ENCODE peak calls at places on chromosome 7, in six cellular contexts. I is body of pancreas, O is IMR-90, H is ovary, C is uterus, S is right lobe of liver. W is an unnamed sample.

GRCh38 chr7:137443616-137444015 is 100.1 kb upstream of the PTN start:
- DNase-seq in I (no peak), O (peak), H (no peak), C (no peak), S (no peak), W (no peak)

GRCh38 chr7:16604054-16604453 is 41.5 kb downstream of the ANKMY2 start:
- DNase-seq in I (no peak), O (no peak), H (no peak), C (no peak), S (no peak), W (no peak)

GRCh38 chr7:40847921-40848320 is 713.1 kb downstream of the SUGCT start:
- DNase-seq in I (no peak), O (no peak), H (no peak), C (no peak), S (no peak), W (no peak)

GRCh38 chr7:151115121-151115835 is 29.0 kb downstream of the AGAP3 start:
- DNase-seq in I (no peak), O (peak), H (no peak), C (no peak), S (no peak), W (no peak)

GRCh38 chr7:17530741-17531417 is 232.4 kb downstream of the AHR start:
- DNase-seq in I (no peak), O (peak), H (no peak), C (no peak), S (no peak), W (no peak)

GRCh38 chr7:152588350-152588749 is 87.6 kb downstream of the XRCC2 start:
- DNase-seq in I (peak), O (peak), H (no peak), C (no peak), S (no peak), W (peak)

GRCh38 chr7:101166909-101167644 is 1.7 kb upstream of the VGF start:
- DNase-seq in I (no peak), O (peak), H (no peak), C (no peak), S (no peak), W (no peak)

GRCh38 chr7:137937202-137937560 is 64.7 kb downstream of the CREB3L2 start:
- DNase-seq in I (no peak), O (peak), H (no peak), C (no peak), S (no peak), W (no peak)

GRCh38 chr7:123727071-123727837 is 21.5 kb downstream of the WASL start:
- DNase-seq in I (no peak), O (peak), H (no peak), C (no peak), S (no peak), W (no peak)

GRCh38 chr7:36304099-36304425 is 85.6 kb upstream of the ANLN start:
- DNase-seq in I (no peak), O (no peak), H (no peak), C (no peak), S (no peak), W (no peak)

GRCh38 chr7:47771990-47772360 is 176.3 kb downstream of the PKD1L1 start:
- DNase-seq in I (no peak), O (no peak), H (no peak), C (no peak), S (no peak), W (no peak)

GRCh38 chr7:23469150-23469960 is 936 bp downstream of the IGF2BP3 start:
- DNase-seq in I (no peak), O (no peak), H (no peak), C (no peak), S (no peak), W (no peak)

GRCh38 chr7:102073931-102074880 is 212.5 kb upstream of the SH2B2 start:
- DNase-seq in I (no peak), O (peak), H (no peak), C (no peak), S (peak), W (no peak)

GRCh38 chr7:150357277-150357676 is 11.3 kb upstream of the REPIN1 start:
- DNase-seq in I (no peak), O (no peak), H (no peak), C (no peak), S (no peak), W (no peak)

GRCh38 chr7:122352454-122352853 is 47.9 kb upstream of the FEZF1 start:
- DNase-seq in I (no peak), O (no peak), H (no peak), C (no peak), S (no peak), W (no peak)

GRCh38 chr7:157009170-157009777 is 1.2 kb downstream of the MNX1 start:
- DNase-seq in I (peak), O (no peak), H (no peak), C (no peak), S (peak), W (no peak)

GRCh38 chr7:40298421-40298820 is 163.6 kb downstream of the SUGCT start:
- DNase-seq in I (no peak), O (peak), H (no peak), C (no peak), S (no peak), W (no peak)

GRCh38 chr7:100882769-100883526 is 6.6 kb downstream of the UFSP1 start:
- DNase-seq in I (no peak), O (no peak), H (no peak), C (no peak), S (no peak), W (no peak)

GRCh38 chr7:123352226-123352550 is 152.4 kb upstream of the SLC13A1 start:
- DNase-seq in I (no peak), O (no peak), H (no peak), C (no peak), S (no peak), W (no peak)

GRCh38 chr7:84384417-84384816 is 189.8 kb upstream of the SEMA3A start:
- DNase-seq in I (no peak), O (peak), H (no peak), C (no peak), S (no peak), W (no peak)

GRCh38 chr7:156470399-156471320 is 169.9 kb upstream of the RNF32 start:
- DNase-seq in I (no peak), O (no peak), H (no peak), C (no peak), S (no peak), W (no peak)

GRCh38 chr7:140230862-140231778 is 54.3 kb upstream of the KDM7A start:
- DNase-seq in I (peak), O (peak), H (no peak), C (peak), S (peak), W (no peak)

GRCh38 chr7:853366-854117 is 21.3 kb downstream of the SUN1 start:
- DNase-seq in I (no peak), O (no peak), H (no peak), C (no peak), S (no peak), W (no peak)

GRCh38 chr7:137343483-137343841 is at the start of gene PTN:
- DNase-seq in I (no peak), O (peak), H (peak), C (peak), S (no peak), W (peak)

GRCh38 chr7:151650161-151650560 is 130.5 kb upstream of the RHEB start:
- DNase-seq in I (no peak), O (no peak), H (no peak), C (no peak), S (no peak), W (no peak)

DNA sequence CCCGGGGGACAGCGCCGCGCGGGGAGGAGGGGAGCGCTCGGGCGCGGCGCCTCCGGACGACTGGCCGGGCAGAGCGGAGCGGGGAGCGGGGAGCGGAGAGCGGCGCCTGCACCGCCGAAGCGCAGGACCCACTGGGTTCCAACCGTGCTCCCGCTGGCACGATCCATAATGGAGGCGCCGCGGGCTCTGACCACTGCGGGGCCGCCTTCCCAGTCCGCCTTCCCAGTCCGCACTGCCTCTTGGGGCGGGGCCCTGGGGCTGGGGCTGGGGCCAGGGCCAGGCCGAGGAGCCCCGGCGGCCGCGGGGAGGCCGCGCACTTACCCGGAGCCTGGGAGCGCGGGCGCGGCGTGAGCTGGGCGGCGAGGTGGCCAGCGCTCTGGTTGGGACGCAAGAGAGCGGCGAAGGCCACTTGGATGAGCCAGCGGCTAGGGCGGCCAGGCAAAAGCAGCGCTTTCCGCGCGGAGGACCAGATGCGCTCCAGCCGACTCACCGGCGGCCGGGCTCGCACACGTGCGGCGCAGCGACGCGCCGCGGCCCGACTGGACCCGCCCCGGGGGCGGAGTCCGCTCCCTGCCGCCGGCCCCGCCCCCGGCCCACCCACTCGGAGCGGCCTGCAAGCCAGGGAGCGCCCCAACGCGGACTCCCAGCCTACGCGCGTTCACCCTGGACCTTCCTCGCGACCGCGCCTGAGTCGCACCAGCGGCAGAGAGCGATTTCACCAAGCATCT is at the start of gene PUS7:
- DNase-seq in I (peak), O (peak), H (peak), C (peak), S (peak), W (peak)
- TF ChIP-seq POLR2A in I (peak), O (peak), H (peak), C (peak), S (peak), W (peak)

GRCh38 chr7:92447239-92448184 is at the start of gene GATAD1:
- DNase-seq in I (peak), O (peak), H (peak), C (peak), S (peak), W (peak)
- TF ChIP-seq POLR2A in I (peak), O (peak), H (peak), C (peak), S (peak), W (peak)

DNA sequence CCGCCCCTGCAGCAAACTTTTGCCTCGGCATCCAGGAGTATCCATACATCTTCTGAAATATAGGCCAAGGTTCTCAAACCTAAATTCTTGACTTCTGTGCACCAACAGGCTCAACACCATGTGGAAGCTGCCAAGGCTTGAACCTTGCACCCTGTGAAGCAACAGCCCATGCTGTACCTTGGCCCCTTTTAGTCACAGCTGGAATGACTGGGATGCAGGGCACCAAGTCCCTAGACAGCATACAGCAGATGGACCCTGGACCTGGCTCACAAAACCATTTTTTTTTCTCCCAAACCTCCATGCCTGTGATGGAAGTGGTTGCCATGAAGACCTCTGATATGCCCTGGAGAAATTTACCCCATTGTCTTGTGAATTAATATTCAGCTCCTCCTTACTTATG is 233.8 kb upstream of the KCND2 start:
- DNase-seq in I (no peak), O (no peak), H (no peak), C (no peak), S (no peak), W (no peak)
- TF ChIP-seq POLR2A in I (no peak), O (no peak), H (no peak), C (no peak), S (no peak), W (no peak)

GRCh38 chr7:66638309-66639099 is 9.8 kb downstream of the KCTD7 start:
- DNase-seq in I (no peak), O (no peak), H (no peak), C (no peak), S (no peak), W (no peak)
- TF ChIP-seq POLR2A in I (no peak), O (no peak), H (no peak), C (no peak), S (no peak), W (no peak)

GRCh38 chr7:92226981-92227380 is 18.7 kb downstream of the KRIT1 start:
- DNase-seq in I (no peak), O (peak), H (no peak), C (no peak), S (no peak), W (no peak)
- TF ChIP-seq POLR2A in I (no peak), O (no peak), H (no peak), C (no peak), S (no peak), W (no peak)

GRCh38 chr7:92245487-92246362 is at the start of the genes ANKIB1 and KRIT1:
- DNase-seq in I (peak), O (peak), H (peak), C (peak), S (peak), W (peak)
- TF ChIP-seq POLR2A in I (peak), O (peak), H (peak), C (peak), S (peak), W (peak)

GRCh38 chr7:139109188-139109982 is at the start of gene ZC3HAV1:
- DNase-seq in I (peak), O (peak), H (peak), C (peak), S (peak), W (peak)
- TF ChIP-seq POLR2A in I (peak), O (peak), H (peak), C (peak), S (peak), W (peak)

DNA sequence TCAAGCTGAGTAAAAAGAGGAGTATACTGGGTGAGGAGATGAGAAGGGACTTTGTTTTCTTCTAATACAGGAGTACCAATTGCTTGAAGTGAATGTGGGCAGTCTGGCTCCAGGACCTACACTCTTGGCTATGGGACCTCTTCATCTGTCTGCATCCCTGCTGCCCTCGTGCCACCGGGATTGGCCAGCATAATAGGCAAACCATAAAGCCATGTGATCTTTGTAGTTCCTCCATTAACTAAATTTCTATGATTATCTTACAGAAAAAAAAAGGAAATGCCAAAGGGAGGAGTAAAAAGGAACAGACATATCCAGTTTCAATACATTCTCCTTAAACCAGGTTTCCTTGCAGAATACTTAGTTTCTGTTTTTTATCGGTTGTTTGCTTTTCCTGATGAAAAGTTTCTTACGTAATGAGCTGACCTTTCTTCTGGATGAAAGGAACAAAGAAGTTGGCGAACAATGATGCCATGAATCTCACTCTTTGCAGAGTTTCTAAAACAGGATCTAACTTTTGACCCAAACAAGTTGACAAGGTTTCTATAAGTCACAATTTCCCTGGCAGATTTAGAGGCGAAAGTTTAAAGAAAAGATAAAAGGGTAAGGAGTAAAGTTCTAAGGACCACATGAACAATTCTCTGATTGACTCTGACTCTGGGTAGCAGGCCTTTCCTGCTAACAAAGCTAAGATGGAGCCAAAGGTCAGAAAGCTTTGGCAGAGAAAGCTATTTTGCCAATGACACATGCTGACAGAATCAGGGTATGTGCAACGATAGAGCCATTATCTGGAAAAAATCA is 54.1 kb downstream of the LAMB1 start:
- DNase-seq in I (no peak), O (peak), H (no peak), C (no peak), S (no peak), W (peak)
- TF ChIP-seq POLR2A in I (no peak), O (no peak), H (no peak), C (no peak), S (no peak), W (no peak)

DNA sequence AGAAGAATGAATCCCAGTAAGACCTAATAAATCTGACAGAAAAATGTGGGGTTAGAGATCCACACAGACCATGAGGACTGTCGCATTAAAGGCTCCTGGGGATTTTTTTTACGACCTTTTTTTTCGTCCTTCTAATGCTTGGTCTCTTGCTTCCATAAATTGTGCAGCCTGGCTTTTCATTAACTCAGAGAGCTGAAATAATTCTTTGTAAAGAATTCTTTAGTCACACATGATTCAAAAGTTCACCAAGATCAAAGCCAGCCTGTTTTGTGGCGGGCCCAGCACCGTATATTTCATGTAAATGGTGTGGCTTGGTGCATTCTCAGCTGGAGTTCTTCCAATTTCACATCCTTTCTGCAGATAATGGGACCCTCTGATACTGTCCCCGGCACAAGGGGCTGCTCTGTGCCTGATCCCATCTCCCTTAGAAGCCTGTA is 206.6 kb upstream of the BMPER start:
- DNase-seq in I (no peak), O (no peak), H (no peak), C (no peak), S (no peak), W (no peak)
- TF ChIP-seq POLR2A in I (no peak), O (no peak), H (no peak), C (no peak), S (no peak), W (no peak)

GRCh38 chr7:44982970-44983369 is 4.2 kb upstream of the MYO1G start:
- DNase-seq in I (no peak), O (no peak), H (no peak), C (no peak), S (no peak), W (no peak)

GRCh38 chr7:44985033-44985695 is 6.3 kb upstream of the MYO1G start:
- DNase-seq in I (no peak), O (no peak), H (no peak), C (no peak), S (no peak), W (no peak)

GRCh38 chr7:44983742-44984477 is 5.1 kb upstream of the MYO1G start:
- DNase-seq in I (no peak), O (no peak), H (no peak), C (no peak), S (no peak), W (no peak)

GRCh38 chr7:44985900-44986217 is 7.0 kb upstream of the MYO1G start:
- DNase-seq in I (no peak), O (no peak), H (no peak), C (no peak), S (no peak), W (no peak)

GRCh38 chr7:44984478-44984758 is 5.6 kb upstream of the MYO1G start:
- DNase-seq in I (no peak), O (no peak), H (no peak), C (no peak), S (no peak), W (no peak)
- TF ChIP-seq POLR2A in I (no peak), O (no peak), H (no peak), C (no peak), S (no peak), W (no peak)

W was measured in H54.